ENCODE peak calls at places on chromosomes 4 and X, in six cellular contexts. P is WTC11, R is A549, X is HCT116, K is K562, G is SK-N-SH. I is an unnamed sample.

GRCh38 chr4:177097291-177097690 is 212.4 kb upstream of the NEIL3 start:
- DNase-seq in P (no peak), R (no peak), X (no peak), K (no peak), G (no peak), I (no peak)

GRCh38 chrX:17613979-17614572 is 123.2 kb upstream of the SCML1 start:
- DNase-seq in P (no peak), R (no peak), X (no peak), K (no peak), G (no peak), I (peak)

GRCh38 chr4:105145913-105146285 is 777 bp upstream of the TET2 start:
- DNase-seq in P (peak), R (no peak), X (no peak), K (no peak), G (no peak), I (no peak)

GRCh38 chr4:74418063-74418670 is 26.8 kb upstream of the AREG start:
- DNase-seq in P (no peak), R (peak), X (peak), K (no peak), G (no peak), I (no peak)

GRCh38 chrX:866441-866990 is 235.9 kb downstream of the SHOX start:
- DNase-seq in P (no peak), R (no peak), X (no peak), K (no peak), G (no peak), I (peak)

GRCh38 chrX:20118065-20118824 is 1.5 kb upstream of the MAP7D2 start:
- DNase-seq in P (no peak), R (no peak), X (no peak), K (no peak), G (no peak), I (no peak)

GRCh38 chrX:28273751-28274150 is 292.5 kb upstream of the DCAF8L1 start:
- DNase-seq in P (no peak), R (no peak), X (no peak), K (no peak), G (no peak), I (no peak)

GRCh38 chr4:89300490-89300889 is 7.1 kb downstream of the GPRIN3 start:
- DNase-seq in P (no peak), R (no peak), X (no peak), K (no peak), G (no peak), I (no peak)

GRCh38 chrX:50865311-50865710 is 45.2 kb upstream of the BMP15 start:
- DNase-seq in P (no peak), R (no peak), X (no peak), K (no peak), G (no peak), I (no peak)

GRCh38 chr4:155629831-155630425 is 36.7 kb upstream of the GUCY1A1 start:
- DNase-seq in P (no peak), R (no peak), X (no peak), K (no peak), G (no peak), I (no peak)

GRCh38 chr4:109985993-109986640 is 73.4 kb downstream of the EGF start:
- DNase-seq in P (no peak), R (no peak), X (no peak), K (no peak), G (no peak), I (no peak)

GRCh38 chrX:70166601-70167590 is 10.4 kb upstream of the DGAT2L6 start:
- DNase-seq in P (no peak), R (peak), X (peak), K (peak), G (no peak), I (peak)

GRCh38 chrX:71532078-71532752 is 689 bp upstream of the OGT start:
- DNase-seq in P (no peak), R (peak), X (no peak), K (peak), G (no peak), I (peak)

GRCh38 chrX:47158131-47158530 is 13.1 kb downstream of the RBM10 start:
- DNase-seq in P (peak), R (no peak), X (no peak), K (peak), G (peak), I (peak)

GRCh38 chrX:151516538-151517187 is 46.8 kb upstream of the PASD1 start:
- DNase-seq in P (peak), R (no peak), X (no peak), K (peak), G (no peak), I (peak)

GRCh38 chr4:8854866-8855265 is 16.8 kb downstream of the HMX1 start:
- DNase-seq in P (no peak), R (no peak), X (no peak), K (no peak), G (no peak), I (peak)

GRCh38 chrX:129545408-129545807 is 5.3 kb downstream of the OCRL start:
- DNase-seq in P (no peak), R (no peak), X (no peak), K (no peak), G (no peak), I (no peak)

GRCh38 chrX:41474726-41475100 is 27.6 kb downstream of the NYX start:
- DNase-seq in P (peak), R (no peak), X (no peak), K (no peak), G (no peak), I (no peak)

GRCh38 chrX:39895228-39896110 is 202.3 kb downstream of the BCOR start:
- DNase-seq in P (no peak), R (no peak), X (no peak), K (no peak), G (no peak), I (no peak)

DNA sequence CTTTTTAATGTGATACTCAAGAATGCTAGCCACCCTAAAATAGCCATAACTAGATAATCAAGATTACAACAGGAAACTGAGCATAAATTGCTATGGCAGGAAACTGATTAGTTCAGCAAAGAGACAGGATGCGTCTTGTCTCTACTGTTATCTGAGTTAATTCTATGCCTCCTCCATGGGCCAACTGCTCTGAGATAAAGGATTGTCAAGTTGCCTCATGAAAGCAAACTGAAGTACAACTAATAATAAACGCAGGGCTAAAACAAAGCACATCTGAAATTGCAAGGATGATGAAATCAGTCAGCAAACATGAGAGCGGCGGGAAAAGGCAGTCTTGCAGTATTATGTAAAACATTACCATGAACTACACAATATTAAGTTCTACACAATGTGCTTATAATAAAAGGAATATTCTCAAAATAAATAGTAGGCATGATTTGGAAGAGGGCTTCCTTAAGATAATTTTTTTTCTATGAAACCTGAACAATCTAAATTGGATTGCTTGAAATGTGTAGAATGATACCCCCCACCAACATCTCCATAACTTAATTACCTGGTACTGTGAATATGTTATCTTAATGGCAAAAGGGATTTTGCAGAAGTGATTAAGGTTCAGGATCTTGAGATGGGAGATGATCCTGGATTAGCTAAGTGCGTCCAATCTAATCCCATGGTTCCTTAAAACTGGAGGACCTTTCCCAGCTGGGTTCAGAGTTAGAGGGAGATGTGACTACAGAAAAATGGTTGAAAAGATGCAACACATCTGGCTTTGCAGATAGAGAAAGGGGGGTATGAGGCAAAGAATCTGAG is 65.9 kb downstream of the ANTXR2 start:
- DNase-seq in P (no peak), R (no peak), X (no peak), K (peak), G (peak), I (peak)
- TF ChIP-seq MAX in P (no peak), R (no peak), X (no peak), K (no peak), G (no peak), I (no peak)

GRCh38 chrX:132741706-132742105 is 216.7 kb downstream of the HS6ST2 start:
- DNase-seq in P (no peak), R (no peak), X (no peak), K (no peak), G (no peak), I (no peak)

GRCh38 chrX:132737743-132738142 is 220.7 kb downstream of the HS6ST2 start:
- DNase-seq in P (no peak), R (no peak), X (peak), K (no peak), G (no peak), I (peak)

GRCh38 chrX:132738951-132739350 is 219.5 kb downstream of the HS6ST2 start:
- DNase-seq in P (no peak), R (no peak), X (no peak), K (no peak), G (no peak), I (no peak)

GRCh38 chrX:132743086-132743485 is 215.3 kb downstream of the HS6ST2 start:
- DNase-seq in P (no peak), R (no peak), X (no peak), K (no peak), G (no peak), I (no peak)

GRCh38 chrX:132740316-132741123 is 217.9 kb downstream of the HS6ST2 start:
- DNase-seq in P (no peak), R (no peak), X (no peak), K (no peak), G (peak), I (no peak)
- TF ChIP-seq CTCF in P (peak), R (peak), X (peak), K (peak), G (peak), I (peak)

GRCh38 chrX:37796805-37797204 is 16.9 kb downstream of the CYBB start:
- DNase-seq in P (no peak), R (no peak), X (no peak), K (no peak), G (no peak), I (peak)
- TF ChIP-seq MAX in P (no peak), R (no peak), X (no peak), K (no peak), G (no peak), I (no peak)

GRCh38 chrX:120087289-120088017 is 10.0 kb upstream of the RHOXF2B start:
- DNase-seq in P (no peak), R (no peak), X (no peak), K (no peak), G (no peak), I (no peak)

DNA sequence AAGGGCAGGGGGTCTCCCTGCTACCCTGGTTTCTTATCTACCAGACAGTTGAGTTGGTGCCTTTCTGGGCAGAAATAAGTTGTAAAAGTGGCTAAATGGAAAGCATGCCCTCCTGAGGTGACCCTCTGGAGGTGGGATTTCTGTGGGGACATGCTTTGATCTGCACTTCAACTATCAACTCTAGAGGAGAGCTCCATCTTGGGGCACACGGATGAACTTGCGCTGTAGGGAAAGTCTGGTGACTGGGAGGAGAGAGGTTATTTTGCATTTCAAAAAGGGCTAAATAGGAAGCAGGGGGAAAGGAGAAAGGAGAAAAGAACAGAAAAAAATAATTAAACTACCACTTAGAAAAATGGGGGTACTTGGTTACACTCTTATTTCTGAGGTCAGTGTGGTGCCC is 12.7 kb upstream of the RHOXF2B start:
- DNase-seq in P (peak), R (no peak), X (no peak), K (no peak), G (no peak), I (peak)
- TF ChIP-seq CTCF in P (no peak), R (no peak), X (peak), K (peak), G (no peak), I (peak)

GRCh38 chrX:117957128-117957527 is 159.5 kb downstream of the KLHL13 start:
- DNase-seq in P (no peak), R (no peak), X (no peak), K (no peak), G (no peak), I (no peak)
- TF ChIP-seq MAX in P (no peak), R (no peak), X (no peak), K (no peak), G (no peak), I (no peak)

GRCh38 chrX:95762716-95763115 is 921.9 kb upstream of the DIAPH2 start:
- DNase-seq in P (no peak), R (no peak), X (no peak), K (no peak), G (no peak), I (peak)

GRCh38 chrX:95760356-95760755 is 924.3 kb upstream of the DIAPH2 start:
- DNase-seq in P (no peak), R (no peak), X (no peak), K (no peak), G (no peak), I (peak)

GRCh38 chrX:95764972-95765451 is 919.6 kb upstream of the DIAPH2 start:
- DNase-seq in P (no peak), R (no peak), X (no peak), K (peak), G (peak), I (peak)
- TF ChIP-seq CTCF in P (peak), R (peak), X (peak), K (no peak), G (peak), I (peak)

GRCh38 chr4:26476545-26476944 is 13.7 kb downstream of the CCKAR start:
- DNase-seq in P (no peak), R (no peak), X (no peak), K (no peak), G (no peak), I (no peak)
- TF ChIP-seq MAX in P (no peak), R (no peak), X (no peak), K (no peak), G (no peak), I (no peak)

I was measured in NB4.